ENCODE peak calls at places on chromosome 18, in four cellular contexts. One of them, this sample, is unnamed.

GRCh38 chr18:59605633-59606192 is 91.5 kb downstream of the CCBE1 start:
- DNase-seq in neural progenitor cell: no peak
- DNase-seq in heart right ventricle: no peak
- DNase-seq in stomach: no peak
- DNase-seq in this sample: peak; percentile 48

GRCh38 chr18:77112161-77112801 is 20.3 kb downstream of the MBP start:
- DNase-seq in neural progenitor cell: no peak
- DNase-seq in stomach: no peak
- DNase-seq in heart right ventricle: no peak
- DNase-seq in this sample: no peak

GRCh38 chr18:24083550-24083949 is 55.3 kb upstream of the CABYR start:
- DNase-seq in heart right ventricle: no peak
- DNase-seq in neural progenitor cell: no peak
- DNase-seq in stomach: no peak
- DNase-seq in this sample: no peak

GRCh38 chr18:35511428-35511827 is 13.7 kb upstream of the INO80C start:
- DNase-seq in neural progenitor cell: no peak
- DNase-seq in stomach: no peak
- DNase-seq in heart right ventricle: no peak
- DNase-seq in this sample: no peak

GRCh38 chr18:32742620-32743019 is 30.2 kb downstream of the KLHL14 start:
- DNase-seq in neural progenitor cell: peak; percentile 17
- DNase-seq in heart right ventricle: no peak
- DNase-seq in stomach: no peak
- DNase-seq in this sample: no peak

GRCh38 chr18:64234336-64234735 is 85.4 kb upstream of the LINC00305 start:
- DNase-seq in neural progenitor cell: no peak
- DNase-seq in heart right ventricle: no peak
- DNase-seq in stomach: no peak
- DNase-seq in this sample: no peak

GRCh38 chr18:369224-370010 is 101.6 kb upstream of the THOC1 start:
- DNase-seq in neural progenitor cell: no peak
- DNase-seq in stomach: no peak
- DNase-seq in heart right ventricle: no peak
- DNase-seq in this sample: no peak

GRCh38 chr18:24514439-24514838 is 54.0 kb downstream of the HRH4 start:
- DNase-seq in heart right ventricle: no peak
- DNase-seq in neural progenitor cell: peak; percentile 52
- DNase-seq in stomach: no peak
- DNase-seq in this sample: no peak

GRCh38 chr18:40197711-40198110 is 1757.3 kb upstream of the PIK3C3 start:
- DNase-seq in stomach: no peak
- DNase-seq in heart right ventricle: no peak
- DNase-seq in neural progenitor cell: peak; percentile 6
- DNase-seq in this sample: no peak

GRCh38 chr18:73943763-73944162 is 203.9 kb downstream of the FBXO15 start:
- DNase-seq in stomach: no peak
- DNase-seq in neural progenitor cell: no peak
- DNase-seq in heart right ventricle: no peak
- DNase-seq in this sample: no peak

GRCh38 chr18:12038082-12038660 is 55.5 kb upstream of the ANKRD62 start:
- DNase-seq in neural progenitor cell: peak; percentile 54
- DNase-seq in stomach: peak; percentile 40
- DNase-seq in heart right ventricle: no peak
- DNase-seq in this sample: no peak

GRCh38 chr18:26495267-26495666 is 53.1 kb downstream of the KCTD1 start:
- DNase-seq in neural progenitor cell: no peak
- DNase-seq in stomach: no peak
- DNase-seq in heart right ventricle: no peak
- DNase-seq in this sample: no peak

GRCh38 chr18:5510109-5510846 is 33.5 kb downstream of the EPB41L3 start:
- DNase-seq in stomach: no peak
- DNase-seq in neural progenitor cell: no peak
- DNase-seq in heart right ventricle: no peak
- DNase-seq in this sample: no peak

GRCh38 chr18:46293699-46294300 is 189.6 kb downstream of the HAUS1 start:
- DNase-seq in neural progenitor cell: peak; percentile 24
- DNase-seq in heart right ventricle: no peak
- DNase-seq in stomach: no peak
- DNase-seq in this sample: no peak

GRCh38 chr18:34594243-34594642 is 115.9 kb upstream of the DTNA start:
- DNase-seq in neural progenitor cell: no peak
- DNase-seq in heart right ventricle: no peak
- DNase-seq in stomach: no peak
- DNase-seq in this sample: no peak

GRCh38 chr18:28350821-28351220 is 173.9 kb upstream of the CDH2 start:
- DNase-seq in heart right ventricle: no peak
- DNase-seq in stomach: no peak
- DNase-seq in neural progenitor cell: no peak
- DNase-seq in this sample: no peak

GRCh38 chr18:35376742-35377695 is at the start of gene ZNF396:
- DNase-seq in neural progenitor cell: peak; percentile 82
- DNase-seq in heart right ventricle: peak; percentile 84
- DNase-seq in stomach: peak; percentile 86
- DNase-seq in this sample: peak; percentile 88

GRCh38 chr18:13446581-13447470 is 228.3 kb downstream of the LDLRAD4 start:
- DNase-seq in stomach: no peak
- DNase-seq in neural progenitor cell: peak; percentile 73
- DNase-seq in heart right ventricle: no peak
- DNase-seq in this sample: no peak

GRCh38 chr18:76371301-76371700 is 123.7 kb downstream of the ZNF516 start:
- DNase-seq in stomach: peak; percentile 21
- DNase-seq in heart right ventricle: no peak
- DNase-seq in neural progenitor cell: no peak
- DNase-seq in this sample: no peak

GRCh38 chr18:7155092-7155491 is 37.5 kb upstream of the LAMA1 start:
- DNase-seq in heart right ventricle: no peak
- DNase-seq in stomach: no peak
- DNase-seq in neural progenitor cell: no peak
- DNase-seq in this sample: peak; percentile 8

GRCh38 chr18:41761329-41762028 is 193.6 kb upstream of the PIK3C3 start:
- DNase-seq in heart right ventricle: no peak
- DNase-seq in neural progenitor cell: no peak
- DNase-seq in stomach: no peak
- DNase-seq in this sample: no peak

GRCh38 chr18:32302806-32303205 is 113.0 kb downstream of the MEP1B start:
- DNase-seq in stomach: no peak
- DNase-seq in neural progenitor cell: no peak
- DNase-seq in heart right ventricle: no peak
- DNase-seq in this sample: no peak

GRCh38 chr18:59561596-59561995 is 135.6 kb downstream of the CCBE1 start:
- DNase-seq in heart right ventricle: no peak
- DNase-seq in stomach: no peak
- DNase-seq in neural progenitor cell: no peak
- DNase-seq in this sample: no peak

GRCh38 chr18:5500158-5500939 is 43.4 kb downstream of the EPB41L3 start:
- DNase-seq in neural progenitor cell: no peak
- DNase-seq in stomach: no peak
- DNase-seq in heart right ventricle: no peak
- DNase-seq in this sample: no peak

GRCh38 chr18:2036136-2036535 is 535.2 kb downstream of the METTL4 start:
- DNase-seq in neural progenitor cell: no peak
- DNase-seq in stomach: no peak
- DNase-seq in heart right ventricle: no peak
- DNase-seq in this sample: no peak

GRCh38 chr18:47260138-47260923 is 8.9 kb upstream of the SKOR2 start:
- DNase-seq in stomach: peak; percentile 31
- DNase-seq in neural progenitor cell: peak; percentile 93
- DNase-seq in heart right ventricle: peak; percentile 33
- DNase-seq in this sample: peak; percentile 80

GRCh38 chr18:59085797-59086196 is 53.9 kb upstream of the SEC11C start:
- DNase-seq in stomach: no peak
- DNase-seq in heart right ventricle: no peak
- DNase-seq in neural progenitor cell: no peak
- DNase-seq in this sample: no peak

GRCh38 chr18:6078877-6079276 is 183.6 kb upstream of the TMEM200C start:
- DNase-seq in heart right ventricle: no peak
- DNase-seq in stomach: no peak
- DNase-seq in neural progenitor cell: no peak
- DNase-seq in this sample: no peak

GRCh38 chr18:57352271-57352701 is at the start of gene ST8SIA3:
- DNase-seq in heart right ventricle: no peak
- DNase-seq in stomach: no peak
- DNase-seq in neural progenitor cell: peak; percentile 47
- DNase-seq in this sample: no peak

GRCh38 chr18:5059540-5060032 is 137.5 kb downstream of the AKAIN1 start:
- DNase-seq in neural progenitor cell: no peak
- DNase-seq in heart right ventricle: no peak
- DNase-seq in stomach: no peak
- DNase-seq in this sample: no peak

GRCh38 chr18:61851940-61852451 is 40.8 kb downstream of the RNF152 start:
- DNase-seq in neural progenitor cell: no peak
- DNase-seq in stomach: no peak
- DNase-seq in heart right ventricle: no peak
- DNase-seq in this sample: no peak

GRCh38 chr18:75216926-75217303 is 6.3 kb downstream of the TSHZ1 start:
- DNase-seq in stomach: no peak
- DNase-seq in neural progenitor cell: no peak
- DNase-seq in heart right ventricle: no peak
- DNase-seq in this sample: no peak

GRCh38 chr18:75214766-75215515 is 4.3 kb downstream of the TSHZ1 start:
- DNase-seq in neural progenitor cell: no peak
- DNase-seq in stomach: no peak
- DNase-seq in heart right ventricle: no peak
- DNase-seq in this sample: no peak

GRCh38 chr18:75213610-75214009 is 3.0 kb downstream of the TSHZ1 start:
- DNase-seq in heart right ventricle: no peak
- DNase-seq in stomach: no peak
- DNase-seq in neural progenitor cell: no peak
- DNase-seq in this sample: no peak

GRCh38 chr18:75216212-75216925 is 5.8 kb downstream of the TSHZ1 start:
- DNase-seq in heart right ventricle: no peak
- DNase-seq in stomach: no peak
- DNase-seq in neural progenitor cell: no peak
- DNase-seq in this sample: no peak

GRCh38 chr18:75215663-75216062 is 5.1 kb downstream of the TSHZ1 start:
- DNase-seq in stomach: no peak
- DNase-seq in neural progenitor cell: no peak
- DNase-seq in heart right ventricle: no peak
- DNase-seq in this sample: no peak
- H3K4me3 ChIP-seq in stomach: no peak overlapping the region
- H3K4me3 ChIP-seq in neural progenitor cell: no peak overlapping the region
- H3K4me3 ChIP-seq in heart right ventricle: no peak overlapping the region
- H3K4me3 ChIP-seq in this sample: no peak overlapping the region

GRCh38 chr18:67265464-67266245 is 250.9 kb downstream of the DSEL start:
- DNase-seq in stomach: no peak
- DNase-seq in neural progenitor cell: no peak
- DNase-seq in heart right ventricle: no peak
- DNase-seq in this sample: no peak

GRCh38 chr18:67268530-67268929 is 248.0 kb downstream of the DSEL start:
- DNase-seq in stomach: no peak
- DNase-seq in neural progenitor cell: no peak
- DNase-seq in heart right ventricle: no peak
- DNase-seq in this sample: no peak

GRCh38 chr18:67266246-67266570 is 250.3 kb downstream of the DSEL start:
- DNase-seq in heart right ventricle: no peak
- DNase-seq in neural progenitor cell: no peak
- DNase-seq in stomach: no peak
- DNase-seq in this sample: no peak

GRCh38 chr18:67269206-67269605 is 247.3 kb downstream of the DSEL start:
- DNase-seq in heart right ventricle: no peak
- DNase-seq in neural progenitor cell: no peak
- DNase-seq in stomach: no peak
- DNase-seq in this sample: no peak

DNA sequence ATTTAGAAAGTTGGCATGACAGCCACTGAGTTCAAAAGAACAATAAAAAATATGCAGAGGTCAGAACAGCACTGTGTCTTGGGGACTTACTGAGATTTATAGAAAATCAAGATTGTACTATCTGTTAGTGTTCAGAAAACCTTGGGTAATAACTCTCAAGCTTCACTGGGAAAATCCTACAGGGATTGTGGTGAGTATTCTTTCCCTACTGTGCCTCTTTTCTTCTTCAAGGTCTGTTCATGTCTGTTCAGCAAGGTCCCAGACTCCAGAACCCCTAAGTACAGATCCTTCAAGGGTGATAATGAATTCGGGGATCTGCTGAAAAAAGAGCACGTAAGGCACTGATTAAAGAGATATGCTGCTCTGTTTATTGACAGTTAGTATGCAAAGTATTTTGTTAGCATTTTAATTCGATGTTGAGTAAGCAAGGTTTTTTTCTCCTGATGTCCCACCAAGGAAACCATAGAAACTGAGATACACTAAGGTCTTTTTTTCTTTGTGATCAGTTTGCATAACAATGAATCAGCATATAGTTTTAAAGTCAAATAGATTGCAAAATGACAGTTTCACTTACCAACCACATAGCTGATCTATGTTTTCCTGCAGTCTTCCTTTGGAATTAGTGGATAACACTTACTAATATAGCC is 249.8 kb downstream of the DSEL start:
- DNase-seq in heart right ventricle: no peak
- DNase-seq in stomach: no peak
- DNase-seq in neural progenitor cell: no peak
- DNase-seq in this sample: no peak
- H3K27ac ChIP-seq in heart right ventricle: no peak overlapping the region
- H3K27ac ChIP-seq in stomach: no peak overlapping the region
- H3K27ac ChIP-seq in neural progenitor cell: no peak overlapping the region
- H3K27ac ChIP-seq in this sample: no peak overlapping the region

GRCh38 chr18:55780591-55781071 is 192.6 kb upstream of the TCF4 start:
- DNase-seq in neural progenitor cell: no peak
- DNase-seq in stomach: no peak
- DNase-seq in heart right ventricle: no peak
- DNase-seq in this sample: no peak

GRCh38 chr18:55779711-55780590 is 192.0 kb upstream of the TCF4 start:
- DNase-seq in heart right ventricle: peak; percentile 34
- DNase-seq in stomach: no peak
- DNase-seq in neural progenitor cell: peak; percentile 79
- DNase-seq in this sample: peak; percentile 52

GRCh38 chr18:55779461-55779710 is 191.4 kb upstream of the TCF4 start:
- DNase-seq in stomach: no peak
- DNase-seq in heart right ventricle: peak; percentile 43
- DNase-seq in neural progenitor cell: no peak
- DNase-seq in this sample: no peak

GRCh38 chr18:55777666-55778304 is 189.8 kb upstream of the TCF4 start:
- DNase-seq in stomach: no peak
- DNase-seq in neural progenitor cell: no peak
- DNase-seq in heart right ventricle: peak; percentile 29
- DNase-seq in this sample: no peak

GRCh38 chr18:55778731-55779460 is 190.9 kb upstream of the TCF4 start:
- DNase-seq in stomach: no peak
- DNase-seq in heart right ventricle: peak; percentile 38
- DNase-seq in neural progenitor cell: peak; percentile 59
- DNase-seq in this sample: peak; percentile 22
- H3K4me3 ChIP-seq in stomach: peak overlapping the region; percentile 61
- H3K4me3 ChIP-seq in heart right ventricle: peak overlapping the region; percentile 74
- H3K4me3 ChIP-seq in neural progenitor cell: peak overlapping the region; percentile 49
- H3K4me3 ChIP-seq in this sample: peak overlapping the region; percentile 60

DNA sequence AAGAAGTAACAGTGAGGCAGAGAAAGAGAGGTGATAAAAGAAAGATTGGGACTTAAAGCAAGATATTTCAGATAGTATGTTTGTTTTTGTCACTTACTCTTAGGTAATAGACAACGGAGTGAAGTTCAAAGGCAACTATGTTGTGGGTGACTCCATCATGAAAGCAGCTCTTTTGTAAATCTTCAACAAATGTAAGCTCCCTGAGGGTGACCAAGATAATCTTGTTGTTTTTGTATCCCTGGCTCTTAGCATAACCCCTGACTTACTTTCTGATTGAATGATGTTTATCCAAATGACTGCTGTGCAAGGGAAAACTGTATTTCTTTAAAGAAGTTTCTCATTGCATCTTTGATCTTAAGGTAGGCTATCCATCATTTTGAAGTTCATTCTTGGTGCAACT is 2.6 kb downstream of the MTCL1 start:
- DNase-seq in neural progenitor cell: no peak
- DNase-seq in stomach: no peak
- DNase-seq in heart right ventricle: no peak
- DNase-seq in this sample: no peak
- H3K27ac ChIP-seq in neural progenitor cell: no peak overlapping the region
- H3K27ac ChIP-seq in stomach: peak overlapping the region; percentile 95
- H3K27ac ChIP-seq in heart right ventricle: no peak overlapping the region
- H3K27ac ChIP-seq in this sample: no peak overlapping the region

This sample was measured in testis.